ENCODE peak calls at places on chromosome 7, in eight cellular contexts. I is K562, F is endothelial cell of umbilical vein, Q is IMR-90, G is spleen, X is adrenal gland, A is heart left ventricle, R is H54. N is an unnamed sample.

GRCh38 chr7:20030915-20031362 is 186.2 kb downstream of the MACC1 start:
- DNase-seq in F (no peak), A (no peak), X (no peak), I (no peak), Q (peak; percentile 50), G (no peak), R (no peak), N (no peak)

GRCh38 chr7:90320801-90321494 is at the start of gene FAM237B:
- DNase-seq in A (peak; percentile 62), Q (no peak), G (peak; percentile 74), I (no peak), X (no peak), R (no peak), F (no peak), N (no peak)

GRCh38 chr7:115271332-115272235 is 349.7 kb downstream of the MDFIC start:
- DNase-seq in R (no peak), G (no peak), I (no peak), A (no peak), Q (peak; percentile 89), F (no peak), X (no peak), N (no peak)

GRCh38 chr7:26165950-26166680 is 14.1 kb downstream of the NFE2L3 start:
- DNase-seq in A (no peak), R (no peak), I (no peak), Q (no peak), G (no peak), X (no peak), F (no peak), N (no peak)

GRCh38 chr7:44116789-44117666 is 6.3 kb downstream of the POLD2 start:
- DNase-seq in X (no peak), R (no peak), Q (no peak), I (no peak), F (no peak), A (no peak), G (peak; percentile 71), N (no peak)

GRCh38 chr7:98836811-98837631 is 32.8 kb downstream of the TMEM130 start:
- DNase-seq in R (peak; percentile 50), G (no peak), X (peak; percentile 64), F (no peak), Q (peak; percentile 28), I (peak; percentile 74), A (no peak), N (peak; percentile 15)

GRCh38 chr7:121334875-121335648 is 6.3 kb downstream of the WNT16 start:
- DNase-seq in G (no peak), X (no peak), R (no peak), F (no peak), Q (peak; percentile 50), I (no peak), A (no peak), N (no peak)

GRCh38 chr7:143519411-143520131 is 41.9 kb downstream of the TAS2R41 start:
- DNase-seq in A (peak; percentile 59), G (no peak), Q (peak; percentile 68), R (no peak), X (no peak), I (no peak), F (peak; percentile 60), N (no peak)

GRCh38 chr7:18583305-18583704 is 87.8 kb downstream of the HDAC9 start:
- DNase-seq in F (no peak), G (no peak), I (no peak), R (no peak), X (no peak), A (no peak), Q (peak; percentile 67), N (no peak)

DNA sequence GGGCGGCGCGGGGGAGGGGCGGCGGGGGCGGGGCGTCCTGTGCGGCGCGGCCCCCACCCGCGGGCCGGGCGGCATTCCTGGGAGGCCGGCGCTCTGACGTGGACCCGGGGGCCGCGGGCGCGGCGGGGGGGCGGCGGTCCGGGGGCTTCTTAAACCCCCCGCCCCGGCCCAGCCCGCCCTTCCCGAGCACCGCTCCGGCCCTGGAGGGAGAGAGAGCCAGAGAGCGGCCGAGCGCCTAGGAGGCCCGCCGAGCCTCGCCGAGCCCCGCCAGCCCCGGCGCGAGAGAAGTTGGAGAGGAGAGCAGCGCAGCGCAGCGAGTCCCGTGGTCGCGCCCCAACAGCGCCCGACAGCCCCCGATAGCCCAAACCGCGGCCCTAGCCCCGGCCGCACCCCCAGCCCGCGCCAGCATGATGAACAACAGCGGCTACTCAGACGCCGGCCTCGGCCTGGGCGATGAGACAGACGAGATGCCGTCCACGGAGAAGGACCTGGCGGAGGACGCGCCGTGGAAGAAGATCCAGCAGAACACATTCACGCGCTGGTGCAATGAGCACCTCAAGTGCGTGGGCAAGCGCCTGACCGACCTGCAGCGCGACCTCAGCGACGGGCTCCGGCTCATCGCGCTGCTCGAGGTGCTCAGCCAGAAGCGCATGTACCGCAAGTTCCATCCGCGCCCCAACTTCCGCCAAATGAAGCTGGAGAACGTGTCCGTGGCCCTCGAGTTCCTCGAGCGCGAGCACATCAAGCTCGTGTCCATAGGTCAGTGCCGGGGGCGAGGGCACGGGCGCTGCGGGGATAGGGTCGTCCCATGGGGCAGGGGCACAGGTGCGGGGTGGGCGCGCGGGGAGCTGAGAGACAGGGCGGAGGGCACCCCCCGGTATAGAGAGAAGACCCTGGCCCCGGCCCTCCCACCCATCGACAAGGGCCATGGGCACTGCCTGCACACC is at the start of gene FLNC:
- DNase-seq in R (peak; percentile 41), F (peak; percentile 68), Q (peak; percentile 71), I (peak; percentile 92), X (peak; percentile 54), A (peak; percentile 81), G (peak; percentile 85), N (peak; percentile 29)
- TF ChIP-seq POLR2A in R (peak; percentile 81), F (peak; percentile 23), Q (peak; percentile 98), I (peak; percentile 73), X (no peak), A (peak; percentile 96), G (no peak), N (no peak)

DNA sequence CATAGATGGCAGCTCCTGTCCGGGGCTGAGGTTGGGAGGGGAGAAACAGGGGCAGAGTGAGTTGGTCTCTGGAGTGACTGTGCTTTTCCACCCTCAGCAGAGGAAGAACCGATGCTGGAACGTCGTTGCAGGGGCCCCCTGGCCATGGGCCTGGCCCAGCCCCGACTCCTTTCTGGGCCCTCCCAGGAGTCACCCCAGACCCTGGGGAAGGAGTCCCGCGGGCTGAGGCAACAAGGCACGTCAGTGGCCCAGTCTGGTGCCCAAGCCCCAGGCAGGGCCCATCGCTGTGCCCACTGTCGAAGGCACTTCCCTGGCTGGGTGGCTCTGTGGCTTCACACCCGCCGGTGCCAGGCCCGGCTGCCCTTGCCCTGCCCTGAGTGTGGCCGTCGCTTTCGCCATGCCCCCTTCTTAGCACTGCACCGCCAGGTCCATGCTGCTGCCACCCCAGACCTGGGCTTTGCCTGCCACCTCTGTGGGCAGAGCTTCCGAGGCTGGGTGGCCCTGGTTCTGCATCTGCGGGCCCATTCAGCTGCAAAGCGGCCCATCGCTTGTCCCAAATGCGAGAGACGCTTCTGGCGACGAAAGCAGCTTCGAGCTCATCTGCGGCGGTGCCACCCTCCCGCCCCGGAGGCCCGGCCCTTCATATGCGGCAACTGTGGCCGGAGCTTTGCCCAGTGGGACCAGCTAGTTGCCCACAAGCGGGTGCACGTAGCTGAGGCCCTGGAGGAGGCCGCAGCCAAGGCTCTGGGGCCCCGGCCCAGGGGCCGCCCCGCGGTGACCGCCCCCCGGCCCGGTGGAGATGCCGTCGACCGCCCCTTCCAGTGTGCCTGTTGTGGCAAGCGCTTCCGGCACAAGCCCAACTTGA is 2.7 kb downstream of the REPIN1 start:
- DNase-seq in G (peak; percentile 78), A (no peak), X (no peak), Q (no peak), R (no peak), I (peak; percentile 15), F (no peak), N (no peak)
- TF ChIP-seq POLR2A in G (no peak), A (no peak), X (no peak), Q (no peak), R (no peak), I (no peak), F (no peak), N (no peak)

DNA sequence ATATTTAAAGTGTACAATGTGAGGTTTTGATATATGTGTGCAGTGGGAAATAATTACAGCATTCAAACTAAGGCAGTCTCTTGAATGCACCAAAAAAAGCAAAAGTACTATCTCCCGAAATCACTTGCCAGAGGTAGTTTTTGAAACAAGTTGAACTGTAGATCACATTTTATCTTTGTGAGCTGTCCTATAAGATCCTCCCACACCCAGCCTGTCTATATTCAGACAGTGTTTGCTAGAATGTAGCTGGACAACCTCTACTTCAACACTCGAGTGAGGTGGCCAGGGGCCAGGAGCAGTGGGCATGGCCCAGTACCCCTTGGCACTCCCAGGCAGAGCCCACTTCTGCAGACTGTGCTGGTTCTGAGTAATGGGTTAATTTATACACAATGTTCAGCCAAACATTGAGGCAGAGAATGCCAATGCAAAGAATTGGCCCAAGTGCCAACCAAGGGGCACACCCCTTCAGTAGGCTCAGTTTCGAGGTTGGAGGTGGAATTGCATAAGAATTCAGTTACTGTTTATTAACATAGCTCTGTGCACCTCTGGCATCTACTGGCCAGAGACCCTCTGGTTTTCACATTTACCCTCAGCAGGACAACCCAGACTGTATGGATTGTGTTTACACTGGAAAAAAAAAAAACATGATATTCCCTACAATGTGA is 70.5 kb downstream of the AHR start:
- DNase-seq in X (no peak), F (no peak), R (no peak), G (no peak), I (no peak), A (no peak), Q (peak; percentile 13), N (no peak)
- TF ChIP-seq POLR2A in X (no peak), F (no peak), R (no peak), G (no peak), I (no peak), A (no peak), Q (no peak), N (no peak)

DNA sequence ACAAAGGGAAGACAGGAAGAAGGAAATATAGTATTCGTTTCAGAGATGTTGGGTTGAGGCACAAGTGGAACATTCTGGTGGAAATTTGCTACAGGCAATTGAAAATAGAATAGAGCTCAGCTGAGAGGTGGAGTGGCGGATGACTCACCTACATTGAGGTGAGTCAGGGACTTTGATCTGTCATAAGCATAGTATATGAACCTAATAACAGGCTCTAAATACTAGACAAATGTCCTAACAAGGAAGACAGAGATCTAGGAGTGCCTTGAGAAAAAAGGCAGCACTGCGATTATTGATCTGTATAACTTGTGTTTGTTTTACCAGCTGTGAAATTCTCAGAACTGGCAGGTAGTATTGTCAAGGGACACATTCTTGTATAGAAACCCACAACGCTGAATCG is 907 bp upstream of the IFRD1 start:
- DNase-seq in G (no peak), Q (peak; percentile 47), I (peak; percentile 47), R (peak; percentile 18), F (peak; percentile 36), X (peak; percentile 39), A (no peak), N (peak; percentile 37)
- TF ChIP-seq POLR2A in G (no peak), Q (no peak), I (no peak), R (no peak), F (no peak), X (no peak), A (no peak), N (no peak)

GRCh38 chr7:156368459-156368858 is 272.1 kb upstream of the RNF32 start:
- DNase-seq in I (no peak), G (no peak), X (no peak), A (no peak), F (no peak), Q (no peak), R (no peak), N (no peak)

GRCh38 chr7:156368053-156368452 is 272.5 kb upstream of the RNF32 start:
- DNase-seq in X (peak; percentile 74), A (no peak), R (no peak), G (no peak), I (no peak), F (no peak), Q (no peak), N (no peak)
- TF ChIP-seq POLR2A in X (no peak), A (no peak), R (no peak), G (no peak), I (no peak), F (no peak), Q (no peak), N (no peak)